ENCODE peak calls at places on chromosomes 7 and 10, in nine cellular contexts. Q is pancreas, P is uterus, C is fibroblast of lung, N is esophagus squamous epithelium, Z is HCT116, F is gastrocnemius medialis, R is A673, T is ascending aorta. Y is an unnamed sample.
A peak's percentile ranks its signal among the peaks of the same experiment; 100 is the strongest.

GRCh38 chr10:110209399-110209925 is 2.1 kb downstream of the MXI1 start:
- DNase-seq in Q (peak; percentile 60), P (peak; percentile 73), C (peak; percentile 67), N (no peak), Z (peak; percentile 59), F (peak; percentile 47), R (peak; percentile 77), T (peak; percentile 84), Y (peak; percentile 69)

GRCh38 chr10:77038412-77038806 is 599.2 kb downstream of the KCNMA1 start:
- DNase-seq in Q (no peak), P (no peak), C (no peak), N (no peak), Z (no peak), F (no peak), R (peak; percentile 4), T (no peak), Y (no peak)

GRCh38 chr10:100878291-100878910 is 34.4 kb upstream of the SLF2 start:
- DNase-seq in Q (peak; percentile 47), P (peak; percentile 51), C (peak; percentile 59), N (no peak), Z (peak; percentile 82), F (no peak), R (peak; percentile 84), T (no peak), Y (peak; percentile 13)

GRCh38 chr7:5693529-5693928 is 87.9 kb downstream of the RNF216 start:
- DNase-seq in Q (no peak), P (peak; percentile 51), C (peak; percentile 67), N (no peak), Z (no peak), F (peak; percentile 35), R (no peak), T (peak; percentile 85), Y (no peak)

GRCh38 chr7:53111061-53111460 is 75.6 kb downstream of the POM121L12 start:
- DNase-seq in Q (no peak), P (no peak), C (peak; percentile 86), N (no peak), Z (no peak), F (no peak), R (no peak), T (no peak), Y (no peak)

GRCh38 chr7:2355079-2356008 is 717 bp downstream of the EIF3B start:
- DNase-seq in Q (peak; percentile 28), P (no peak), C (no peak), N (no peak), Z (no peak), F (no peak), R (peak; percentile 36), T (no peak), Y (peak; percentile 13)

GRCh38 chr7:87148332-87148955 is 3.8 kb upstream of the DMTF1 start:
- DNase-seq in Q (no peak), P (no peak), C (peak; percentile 5), N (no peak), Z (peak; percentile 24), F (no peak), R (peak; percentile 51), T (no peak), Y (no peak)

GRCh38 chr7:23222439-23223045 is 24.0 kb upstream of the GPNMB start:
- DNase-seq in Q (no peak), P (no peak), C (no peak), N (no peak), Z (no peak), F (no peak), R (no peak), T (no peak), Y (no peak)

GRCh38 chr7:151113344-151114150 is 27.3 kb downstream of the AGAP3 start:
- DNase-seq in Q (no peak), P (no peak), C (peak; percentile 98), N (no peak), Z (peak; percentile 76), F (no peak), R (peak; percentile 47), T (no peak), Y (no peak)

DNA sequence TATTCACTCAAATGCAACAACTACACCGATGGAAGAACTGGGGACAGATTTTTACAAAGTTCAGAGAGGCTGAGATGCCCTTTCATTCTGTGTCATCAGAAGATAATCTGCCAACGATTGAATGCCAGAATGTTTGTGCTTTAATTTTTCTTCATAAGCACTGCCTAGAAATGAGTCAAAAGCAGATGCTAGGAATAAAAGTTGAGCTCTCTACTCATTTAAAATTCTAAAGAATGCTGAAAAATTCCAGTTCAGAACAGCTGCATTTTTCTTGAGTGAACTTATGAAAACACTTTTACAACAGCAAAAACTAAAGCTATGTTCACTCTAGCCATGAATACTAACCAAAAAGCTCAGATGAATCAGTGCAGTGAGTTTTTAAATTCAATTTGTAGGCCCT is 22.3 kb upstream of the FAM133B start:
- DNase-seq in Q (no peak), P (no peak), C (peak; percentile 63), N (no peak), Z (no peak), F (no peak), R (no peak), T (no peak), Y (no peak)
- H3K4me1 ChIP-seq in Q (no peaks in the 10 kb centered on the region), P (no peaks in the 10 kb centered on the region), C (peaks cover 17% of the 10 kb centered on the region), N (peaks cover 8% of the 10 kb centered on the region), Z (no peaks in the 10 kb centered on the region), F (no peaks in the 10 kb centered on the region), R (peaks cover 4% of the 10 kb centered on the region), T (no peaks in the 10 kb centered on the region), Y (no peaks in the 10 kb centered on the region)

GRCh38 chr7:108503112-108504026 is 22.6 kb downstream of the PNPLA8 start:
- DNase-seq in Q (no peak), P (no peak), C (no peak), N (no peak), Z (no peak), F (no peak), R (peak; percentile 62), T (no peak), Y (no peak)
- H3K9me3 ChIP-seq in Q (no peaks in the 10 kb centered on the region), P (no peaks in the 10 kb centered on the region), C (no peaks in the 10 kb centered on the region), N (no peaks in the 10 kb centered on the region), Z (no peaks in the 10 kb centered on the region), F (no peaks in the 10 kb centered on the region), R (no peaks in the 10 kb centered on the region), T (no peaks in the 10 kb centered on the region), Y (no peaks in the 10 kb centered on the region)

DNA sequence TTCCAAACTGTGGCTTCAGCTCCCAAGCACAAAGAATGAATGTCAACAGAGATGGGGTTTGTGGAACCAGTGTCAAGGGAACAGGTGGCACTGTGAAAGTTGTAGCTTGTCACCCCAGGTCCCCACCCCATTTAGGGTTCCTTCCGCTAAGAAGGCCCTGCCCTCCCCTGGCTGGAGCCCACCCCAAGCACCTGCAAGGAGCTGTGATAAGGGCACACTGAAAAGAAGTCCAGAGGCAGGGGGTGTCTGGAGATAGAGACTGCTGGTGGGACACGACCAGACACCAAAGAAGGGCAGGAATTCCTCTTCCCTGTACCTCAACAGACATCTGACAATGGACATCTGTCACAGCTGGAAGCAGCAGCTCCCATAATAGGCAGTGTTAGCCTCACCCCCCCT is 4.5 kb downstream of the GRID1 start:
- DNase-seq in Q (no peak), P (no peak), C (no peak), N (no peak), Z (no peak), F (peak; percentile 4), R (no peak), T (no peak), Y (no peak)
- H3K27me3 ChIP-seq in Q (no peaks in the 10 kb centered on the region), P (no peaks in the 10 kb centered on the region), C (peaks cover 29% of the 10 kb centered on the region), N (peaks cover 60% of the 10 kb centered on the region), Z (no peaks in the 10 kb centered on the region), F (peaks cover 43% of the 10 kb centered on the region), R (peaks cover 29% of the 10 kb centered on the region), T (peaks cover 9% of the 10 kb centered on the region), Y (no peaks in the 10 kb centered on the region)

GRCh38 chr10:132546567-132547420 is 9.2 kb downstream of the INPP5A start:
- DNase-seq in Q (peak; percentile 69), P (peak; percentile 26), C (no peak), N (no peak), Z (no peak), F (no peak), R (no peak), T (no peak), Y (no peak)

GRCh38 chr10:132543916-132544743 is 6.5 kb downstream of the INPP5A start:
- DNase-seq in Q (no peak), P (peak; percentile 12), C (no peak), N (no peak), Z (no peak), F (no peak), R (no peak), T (no peak), Y (no peak)

GRCh38 chr10:132545659-132546367 is 8.2 kb downstream of the INPP5A start:
- DNase-seq in Q (no peak), P (peak; percentile 11), C (no peak), N (no peak), Z (no peak), F (no peak), R (no peak), T (no peak), Y (no peak)

GRCh38 chr10:132542819-132543218 is 5.2 kb downstream of the INPP5A start:
- DNase-seq in Q (no peak), P (peak; percentile 9), C (no peak), N (no peak), Z (no peak), F (no peak), R (no peak), T (no peak), Y (no peak)

DNA sequence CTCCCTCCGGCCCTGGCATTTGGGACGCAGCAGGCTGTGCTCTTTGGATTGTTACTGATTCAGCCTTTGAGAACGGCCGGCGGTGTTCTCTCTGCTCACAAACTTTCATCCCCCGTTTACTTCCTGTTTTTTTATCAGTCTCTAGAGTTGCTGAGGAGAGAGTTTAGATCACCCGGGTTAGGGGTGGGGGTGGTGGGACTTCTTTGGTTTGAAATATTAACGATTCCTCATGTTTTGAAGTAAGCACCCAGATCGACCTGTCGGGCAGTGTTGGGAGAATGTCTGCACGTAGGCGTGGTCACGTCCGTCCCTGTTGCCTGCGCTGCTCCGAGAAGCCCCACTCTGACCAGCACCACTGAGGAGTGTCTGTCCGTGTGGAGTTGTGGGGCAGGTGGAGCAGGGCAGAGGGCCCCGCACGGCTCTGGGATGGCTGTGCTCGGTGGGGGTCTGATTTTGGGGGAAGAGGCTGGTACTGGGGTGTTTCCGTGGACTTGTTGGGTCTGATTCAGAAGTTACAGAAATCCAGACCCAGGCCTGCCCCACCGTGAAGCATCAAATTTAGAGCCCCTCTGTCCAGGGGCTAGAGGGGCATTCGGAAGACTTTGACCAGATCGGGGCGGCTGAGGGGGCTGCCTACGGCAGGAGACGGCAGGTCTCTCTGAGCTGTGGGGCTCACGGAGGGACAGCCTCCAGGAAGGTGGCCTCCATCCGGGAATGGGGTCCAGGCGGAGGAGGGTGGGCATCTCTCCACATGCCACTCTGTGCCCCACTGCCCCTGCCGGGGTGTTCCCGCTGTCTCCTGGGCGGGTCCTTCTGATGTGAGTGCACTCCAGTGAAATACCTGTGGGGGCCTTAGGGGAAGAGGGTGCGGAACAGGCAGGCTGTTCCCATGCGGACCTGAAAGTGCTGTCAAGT is 7.4 kb downstream of the INPP5A start:
- DNase-seq in Q (no peak), P (peak; percentile 16), C (no peak), N (no peak), Z (no peak), F (no peak), R (no peak), T (no peak), Y (no peak)
- H3K4me1 ChIP-seq in Q (peaks cover 11% of the 10 kb centered on the region), P (peaks cover 38% of the 10 kb centered on the region), C (peaks cover 5% of the 10 kb centered on the region), N (peaks cover 83% of the 10 kb centered on the region), Z (no peaks in the 10 kb centered on the region), F (peaks cover 44% of the 10 kb centered on the region), R (no peaks in the 10 kb centered on the region), T (peaks cover 5% of the 10 kb centered on the region), Y (peaks cover 58% of the 10 kb centered on the region)

DNA sequence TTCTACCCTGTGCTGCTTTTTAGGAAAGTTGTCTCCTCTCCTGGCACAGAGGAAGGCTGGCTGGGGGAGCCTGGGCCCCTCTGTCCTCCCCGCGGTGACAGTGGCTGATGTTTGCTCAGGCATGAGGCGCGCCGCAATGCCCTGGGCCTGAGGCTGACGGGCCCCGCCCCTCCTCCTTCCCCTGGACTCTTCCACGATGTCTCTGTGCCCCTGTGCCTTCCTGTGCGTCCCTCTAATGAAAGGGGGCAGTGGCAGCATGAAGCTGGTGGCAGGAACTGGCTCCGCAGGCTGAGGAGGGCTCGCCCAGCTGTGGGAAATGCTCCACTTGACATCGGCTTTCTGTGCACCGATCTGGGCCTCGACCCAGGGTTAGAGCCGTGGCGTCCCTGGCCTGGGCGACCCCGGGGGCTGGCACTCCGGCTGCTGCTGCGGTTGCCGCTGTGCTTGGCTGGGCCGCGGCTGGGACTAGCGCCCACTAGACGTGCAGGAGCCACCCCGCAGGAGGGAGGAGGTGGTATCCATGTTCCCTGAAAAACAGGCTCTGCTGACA is 67.9 kb downstream of the ZNF680 start:
- DNase-seq in Q (no peak), P (no peak), C (no peak), N (no peak), Z (no peak), F (no peak), R (no peak), T (no peak), Y (no peak)
- H3K9me3 ChIP-seq in Q (no peaks in the 10 kb centered on the region), P (no peaks in the 10 kb centered on the region), C (no peaks in the 10 kb centered on the region), N (peaks cover 3% of the 10 kb centered on the region), Z (peaks cover 13% of the 10 kb centered on the region), F (no peaks in the 10 kb centered on the region), R (peaks cover 10% of the 10 kb centered on the region), T (peaks cover 26% of the 10 kb centered on the region), Y (no peaks in the 10 kb centered on the region)

Y was measured in CD8-positive, alpha-beta T cell.